ENCODE peak calls at places on chromosomes 1 and 21, in four cellular contexts. One of them, this sample, is unnamed.

GRCh38 chr1:157948547-157949152 is 44.8 kb upstream of the KIRREL1 start:
- DNase-seq in lower leg skin: no peak
- DNase-seq in sigmoid colon: no peak
- DNase-seq in foreskin fibroblast: peak
- DNase-seq in this sample: no peak

GRCh38 chr21:41703857-41704501 is 62.9 kb downstream of the RIPK4 start:
- DNase-seq in lower leg skin: no peak
- DNase-seq in sigmoid colon: no peak
- DNase-seq in foreskin fibroblast: no peak
- DNase-seq in this sample: no peak

GRCh38 chr1:101366513-101367215 is 129.8 kb downstream of the S1PR1 start:
- DNase-seq in lower leg skin: no peak
- DNase-seq in sigmoid colon: no peak
- DNase-seq in foreskin fibroblast: peak
- DNase-seq in this sample: no peak

GRCh38 chr1:25537148-25537831 is 6.1 kb upstream of the LDLRAP1 start:
- DNase-seq in lower leg skin: no peak
- DNase-seq in sigmoid colon: no peak
- DNase-seq in foreskin fibroblast: no peak
- DNase-seq in this sample: no peak

GRCh38 chr1:95232646-95233320 is 1.2 kb upstream of the RWDD3 start:
- DNase-seq in lower leg skin: no peak
- DNase-seq in sigmoid colon: no peak
- DNase-seq in foreskin fibroblast: no peak
- DNase-seq in this sample: no peak

GRCh38 chr1:17624540-17625256 is 85.2 kb downstream of the ARHGEF10L start:
- DNase-seq in lower leg skin: no peak
- DNase-seq in sigmoid colon: peak
- DNase-seq in foreskin fibroblast: peak
- DNase-seq in this sample: peak

GRCh38 chr1:201590474-201590873 is 51.5 kb downstream of the NAV1 start:
- DNase-seq in lower leg skin: no peak
- DNase-seq in sigmoid colon: peak
- DNase-seq in foreskin fibroblast: no peak
- DNase-seq in this sample: no peak

GRCh38 chr1:18540136-18540765 is 59.5 kb downstream of the KLHDC7A start:
- DNase-seq in lower leg skin: peak
- DNase-seq in sigmoid colon: no peak
- DNase-seq in foreskin fibroblast: no peak
- DNase-seq in this sample: no peak

GRCh38 chr1:224182057-224182865 is 779 bp upstream of the DEGS1 start:
- DNase-seq in lower leg skin: peak
- DNase-seq in sigmoid colon: no peak
- DNase-seq in foreskin fibroblast: no peak
- DNase-seq in this sample: no peak

GRCh38 chr21:44466351-44466954 is 11.1 kb downstream of the LRRC3 start:
- DNase-seq in lower leg skin: no peak
- DNase-seq in sigmoid colon: no peak
- DNase-seq in foreskin fibroblast: no peak
- DNase-seq in this sample: no peak

GRCh38 chr1:17909634-17910033 is 154.5 kb downstream of the ACTL8 start:
- DNase-seq in lower leg skin: peak
- DNase-seq in sigmoid colon: no peak
- DNase-seq in foreskin fibroblast: peak
- DNase-seq in this sample: peak

GRCh38 chr21:45153358-45154318 is 79.3 kb downstream of the ADARB1 start:
- DNase-seq in lower leg skin: peak
- DNase-seq in sigmoid colon: peak
- DNase-seq in foreskin fibroblast: no peak
- DNase-seq in this sample: no peak

GRCh38 chr1:2504224-2504948 is 22.0 kb downstream of the PANK4 start:
- DNase-seq in lower leg skin: no peak
- DNase-seq in sigmoid colon: no peak
- DNase-seq in foreskin fibroblast: no peak
- DNase-seq in this sample: no peak

GRCh38 chr1:150309758-150310495 is 11.4 kb upstream of the PRPF3 start:
- DNase-seq in lower leg skin: no peak
- DNase-seq in sigmoid colon: no peak
- DNase-seq in foreskin fibroblast: no peak
- DNase-seq in this sample: no peak

GRCh38 chr1:9900142-9901043 is 9.7 kb downstream of the CTNNBIP1 start:
- DNase-seq in lower leg skin: peak
- DNase-seq in sigmoid colon: no peak
- DNase-seq in foreskin fibroblast: no peak
- DNase-seq in this sample: peak

GRCh38 chr1:60622486-60622885 is 459.9 kb upstream of the NFIA start:
- DNase-seq in lower leg skin: no peak
- DNase-seq in sigmoid colon: no peak
- DNase-seq in foreskin fibroblast: no peak
- DNase-seq in this sample: no peak

GRCh38 chr1:244350027-244350426 is 101.7 kb downstream of the ADSS2 start:
- DNase-seq in lower leg skin: peak
- DNase-seq in sigmoid colon: no peak
- DNase-seq in foreskin fibroblast: no peak
- DNase-seq in this sample: no peak

GRCh38 chr1:76154213-76154956 is 79.8 kb downstream of the ST6GALNAC3 start:
- DNase-seq in lower leg skin: peak
- DNase-seq in sigmoid colon: peak
- DNase-seq in foreskin fibroblast: peak
- DNase-seq in this sample: no peak

GRCh38 chr1:153780551-153780950 is 5.3 kb downstream of the SLC27A3 start:
- DNase-seq in lower leg skin: no peak
- DNase-seq in sigmoid colon: no peak
- DNase-seq in foreskin fibroblast: no peak
- DNase-seq in this sample: peak

GRCh38 chr1:232450626-232451025 is 179.3 kb downstream of the SIPA1L2 start:
- DNase-seq in lower leg skin: no peak
- DNase-seq in sigmoid colon: no peak
- DNase-seq in foreskin fibroblast: no peak
- DNase-seq in this sample: no peak

GRCh38 chr1:31931241-31932225 is 6.6 kb downstream of the PTP4A2 start:
- DNase-seq in lower leg skin: no peak
- DNase-seq in sigmoid colon: no peak
- DNase-seq in foreskin fibroblast: peak
- DNase-seq in this sample: no peak

GRCh38 chr1:170790651-170791071 is 126.7 kb downstream of the PRRX1 start:
- DNase-seq in lower leg skin: no peak
- DNase-seq in sigmoid colon: no peak
- DNase-seq in foreskin fibroblast: peak
- DNase-seq in this sample: no peak

GRCh38 chr1:54649130-54649898 is 7.7 kb downstream of the MROH7 start:
- DNase-seq in lower leg skin: peak
- DNase-seq in sigmoid colon: no peak
- DNase-seq in foreskin fibroblast: no peak
- DNase-seq in this sample: no peak

GRCh38 chr1:18581420-18581880 is 49.2 kb upstream of the PAX7 start:
- DNase-seq in lower leg skin: no peak
- DNase-seq in sigmoid colon: no peak
- DNase-seq in foreskin fibroblast: no peak
- DNase-seq in this sample: no peak

GRCh38 chr1:64983110-64983509 is 16.8 kb upstream of the JAK1 start:
- DNase-seq in lower leg skin: no peak
- DNase-seq in sigmoid colon: no peak
- DNase-seq in foreskin fibroblast: peak
- DNase-seq in this sample: no peak

GRCh38 chr21:29430581-29430980 is 131.9 kb downstream of the BACH1 start:
- DNase-seq in lower leg skin: no peak
- DNase-seq in sigmoid colon: no peak
- DNase-seq in foreskin fibroblast: no peak
- DNase-seq in this sample: no peak

GRCh38 chr1:77051406-77051805 is 167.8 kb downstream of the PIGK start:
- DNase-seq in lower leg skin: no peak
- DNase-seq in sigmoid colon: no peak
- DNase-seq in foreskin fibroblast: no peak
- DNase-seq in this sample: no peak

DNA sequence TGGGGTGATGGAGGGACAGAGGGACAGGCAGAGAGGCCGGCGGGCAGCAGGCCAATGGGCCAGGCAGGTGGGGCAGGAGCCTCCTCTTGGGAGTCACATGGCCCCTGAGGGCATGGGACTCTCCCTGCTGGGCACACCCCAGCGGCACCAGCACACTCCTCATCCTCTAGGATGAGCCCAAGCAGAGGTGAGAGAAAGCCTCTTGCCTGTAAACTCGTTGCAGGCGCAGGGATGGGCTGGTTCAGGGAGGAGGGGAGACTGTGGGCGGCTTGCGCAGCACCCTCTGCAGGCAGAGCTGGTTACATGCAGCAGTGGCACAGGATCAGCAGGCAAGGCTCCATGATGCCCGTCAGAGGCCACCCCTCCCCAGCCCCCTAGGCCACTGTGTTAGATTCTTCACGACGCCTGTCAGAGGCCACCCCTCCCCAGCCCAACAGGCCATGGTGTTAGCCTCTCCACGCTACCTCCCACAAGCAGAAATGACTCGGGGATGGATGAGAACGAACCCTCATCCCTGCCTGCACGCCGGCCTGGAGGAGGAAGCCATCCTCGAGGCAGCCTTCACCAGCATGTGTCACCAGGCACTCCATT is 209.7 kb upstream of the VAMP3 start:
- DNase-seq in lower leg skin: no peak
- DNase-seq in sigmoid colon: no peak
- DNase-seq in foreskin fibroblast: no peak
- DNase-seq in this sample: peak
- TF ChIP-seq CTCF in lower leg skin: no peak
- TF ChIP-seq CTCF in sigmoid colon: no peak
- TF ChIP-seq CTCF in foreskin fibroblast: peak
- TF ChIP-seq CTCF in this sample: peak

GRCh38 chr1:44366576-44366975 is 11.5 kb upstream of the ERI3 start:
- DNase-seq in lower leg skin: peak
- DNase-seq in sigmoid colon: no peak
- DNase-seq in foreskin fibroblast: no peak
- DNase-seq in this sample: no peak

GRCh38 chr1:44357710-44358109 is 2.7 kb upstream of the ERI3 start:
- DNase-seq in lower leg skin: no peak
- DNase-seq in sigmoid colon: no peak
- DNase-seq in foreskin fibroblast: no peak
- DNase-seq in this sample: no peak

GRCh38 chr1:44355582-44356305 is 687 bp upstream of the ERI3 start:
- DNase-seq in lower leg skin: no peak
- DNase-seq in sigmoid colon: no peak
- DNase-seq in foreskin fibroblast: no peak
- DNase-seq in this sample: no peak

GRCh38 chr1:44359234-44359937 is 4.3 kb upstream of the ERI3 start:
- DNase-seq in lower leg skin: peak
- DNase-seq in sigmoid colon: no peak
- DNase-seq in foreskin fibroblast: no peak
- DNase-seq in this sample: no peak

DNA sequence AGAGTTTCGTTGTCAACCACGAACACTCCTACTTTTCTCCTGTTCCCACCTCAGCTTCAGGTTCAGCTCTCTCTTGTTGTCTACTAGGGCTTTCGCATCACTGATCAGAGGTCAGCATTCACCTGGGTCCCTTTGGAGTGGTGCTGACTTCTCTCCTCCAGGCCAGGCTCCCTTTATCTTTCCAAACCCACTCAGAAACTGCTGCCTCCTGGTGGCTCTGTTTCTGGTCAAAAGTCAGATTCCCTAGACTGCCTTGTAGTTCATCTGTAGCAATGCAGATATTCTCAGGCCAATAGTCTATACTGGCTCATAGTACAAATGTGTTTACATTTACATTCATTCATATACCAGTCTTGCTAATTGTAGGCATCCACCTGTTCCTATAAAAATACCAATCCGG is 6.4 kb upstream of the ERI3 start:
- DNase-seq in lower leg skin: no peak
- DNase-seq in sigmoid colon: no peak
- DNase-seq in foreskin fibroblast: no peak
- DNase-seq in this sample: no peak
- TF ChIP-seq CTCF in lower leg skin: no peak
- TF ChIP-seq CTCF in sigmoid colon: no peak
- TF ChIP-seq CTCF in foreskin fibroblast: peak
- TF ChIP-seq CTCF in this sample: peak

DNA sequence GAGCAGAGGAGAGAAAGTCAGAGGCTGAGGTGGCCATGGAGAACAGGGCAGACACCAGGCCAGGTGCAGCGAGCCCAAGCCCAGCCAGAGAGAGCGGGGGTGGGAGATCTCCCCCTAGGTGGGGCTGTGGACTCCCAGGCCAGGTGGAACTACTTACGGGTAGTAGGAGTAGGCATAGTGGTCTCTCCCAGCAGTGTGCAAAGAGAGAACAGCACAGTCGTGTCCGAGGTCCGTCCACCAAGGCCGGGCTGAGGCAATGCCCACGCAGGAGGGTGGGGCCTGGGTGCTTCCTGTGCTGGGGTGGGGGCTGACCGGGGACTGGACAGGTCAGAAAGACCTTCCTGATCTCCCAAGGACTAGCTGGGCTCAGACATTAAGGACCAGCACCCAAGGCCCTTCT is 263.7 kb downstream of the PTPRU start:
- DNase-seq in lower leg skin: peak
- DNase-seq in sigmoid colon: peak
- DNase-seq in foreskin fibroblast: no peak
- DNase-seq in this sample: peak
- TF ChIP-seq CTCF in lower leg skin: no peak
- TF ChIP-seq CTCF in sigmoid colon: no peak
- TF ChIP-seq CTCF in foreskin fibroblast: no peak
- TF ChIP-seq CTCF in this sample: no peak

GRCh38 chr21:36477559-36477958 is 2.4 kb downstream of the CLDN14 start:
- DNase-seq in lower leg skin: no peak
- DNase-seq in sigmoid colon: no peak
- DNase-seq in foreskin fibroblast: no peak
- DNase-seq in this sample: no peak

GRCh38 chr21:36479415-36480402 is at the start of gene CLDN14:
- DNase-seq in lower leg skin: no peak
- DNase-seq in sigmoid colon: no peak
- DNase-seq in foreskin fibroblast: no peak
- DNase-seq in this sample: no peak

GRCh38 chr21:36478207-36478701 is 1.7 kb downstream of the CLDN14 start:
- DNase-seq in lower leg skin: no peak
- DNase-seq in sigmoid colon: no peak
- DNase-seq in foreskin fibroblast: peak
- DNase-seq in this sample: no peak

GRCh38 chr21:36480618-36481017 is 696 bp upstream of the CLDN14 start:
- DNase-seq in lower leg skin: no peak
- DNase-seq in sigmoid colon: no peak
- DNase-seq in foreskin fibroblast: no peak
- DNase-seq in this sample: no peak

GRCh38 chr21:36478941-36479340 is 981 bp downstream of the CLDN14 start:
- DNase-seq in lower leg skin: no peak
- DNase-seq in sigmoid colon: no peak
- DNase-seq in foreskin fibroblast: no peak
- DNase-seq in this sample: no peak
- TF ChIP-seq CTCF in lower leg skin: no peak
- TF ChIP-seq CTCF in sigmoid colon: no peak
- TF ChIP-seq CTCF in foreskin fibroblast: peak
- TF ChIP-seq CTCF in this sample: peak

This sample was measured in chondrocyte.